ENCODE peak calls at places on chromosomes 4 and X, in six cellular contexts. S is K562, Z is H1, E is HepG2, T is GM12878, I is GM12891. L is an unnamed sample.

GRCh38 chr4:24770111-24770584 is 25.2 kb upstream of the SOD3 start:
- DNase-seq in S (no peak), Z (peak; percentile 21), E (no peak), T (peak; percentile 39), I (no peak), L (no peak)

GRCh38 chrX:11504234-11504633 is 161.5 kb downstream of the ARHGAP6 start:
- DNase-seq in S (no peak), Z (no peak), E (no peak), T (no peak), I (no peak), L (no peak)

GRCh38 chr4:87009095-87009648 is 74.4 kb downstream of the AFF1 start:
- DNase-seq in S (no peak), Z (no peak), E (no peak), T (no peak), I (no peak), L (no peak)

GRCh38 chr4:52588771-52589591 is 70.1 kb downstream of the USP46 start:
- DNase-seq in S (no peak), Z (no peak), E (no peak), T (no peak), I (no peak), L (no peak)

GRCh38 chr4:4666187-4666586 is 124.3 kb upstream of the STX18 start:
- DNase-seq in S (no peak), Z (no peak), E (no peak), T (no peak), I (no peak), L (no peak)

GRCh38 chr4:124535004-124535403 is 177.5 kb downstream of the ANKRD50 start:
- DNase-seq in S (no peak), Z (no peak), E (no peak), T (no peak), I (no peak), L (no peak)

GRCh38 chrX:14922437-14922836 is 49.2 kb downstream of the MOSPD2 start:
- DNase-seq in S (no peak), Z (no peak), E (no peak), T (no peak), I (no peak), L (no peak)

GRCh38 chr4:74320559-74321118 is 12.4 kb downstream of the EPGN start:
- DNase-seq in S (peak; percentile 53), Z (peak; percentile 27), E (peak; percentile 58), T (peak; percentile 9), I (no peak), L (no peak)

GRCh38 chr4:83276299-83277040 is 8.1 kb downstream of the COQ2 start:
- DNase-seq in S (no peak), Z (no peak), E (no peak), T (no peak), I (no peak), L (no peak)

GRCh38 chr4:144787365-144788263 is 141.7 kb downstream of the HHIP start:
- DNase-seq in S (peak; percentile 23), Z (no peak), E (peak; percentile 34), T (no peak), I (no peak), L (peak; percentile 1)

GRCh38 chrX:49618574-49618973 is 19.8 kb downstream of the GAGE1 start:
- DNase-seq in S (no peak), Z (no peak), E (no peak), T (no peak), I (no peak), L (no peak)

GRCh38 chr4:76881375-76881774 is 16.6 kb downstream of the SOWAHB start:
- DNase-seq in S (no peak), Z (no peak), E (no peak), T (no peak), I (no peak), L (no peak)

GRCh38 chr4:94165256-94165655 is 42.4 kb upstream of the SMARCAD1 start:
- DNase-seq in S (no peak), Z (peak; percentile 21), E (peak; percentile 49), T (no peak), I (no peak), L (no peak)

GRCh38 chr4:55736605-55737183 is 82.9 kb upstream of the EXOC1L start:
- DNase-seq in S (peak; percentile 41), Z (no peak), E (no peak), T (no peak), I (no peak), L (no peak)

GRCh38 chrX:2538016-2538415 is 37.2 kb upstream of the DHRSX start:
- DNase-seq in S (no peak), Z (no peak), E (no peak), T (no peak), I (no peak), L (no peak)

GRCh38 chr4:38591617-38592337 is 72.2 kb upstream of the KLF3 start:
- DNase-seq in S (no peak), Z (no peak), E (no peak), T (no peak), I (no peak), L (no peak)
- TF ChIP-seq POLR2AphosphoS5 in S (no peak), Z (no peak), E (no peak), T (no peak), I (no peak), L (no peak)

GRCh38 chr4:57103051-57103450 is 7.1 kb downstream of the IGFBP7 start:
- DNase-seq in S (no peak), Z (no peak), E (no peak), T (no peak), I (no peak), L (no peak)
- TF ChIP-seq POLR2A in S (no peak), Z (no peak), E (no peak), T (no peak), I (no peak), L (no peak)

DNA sequence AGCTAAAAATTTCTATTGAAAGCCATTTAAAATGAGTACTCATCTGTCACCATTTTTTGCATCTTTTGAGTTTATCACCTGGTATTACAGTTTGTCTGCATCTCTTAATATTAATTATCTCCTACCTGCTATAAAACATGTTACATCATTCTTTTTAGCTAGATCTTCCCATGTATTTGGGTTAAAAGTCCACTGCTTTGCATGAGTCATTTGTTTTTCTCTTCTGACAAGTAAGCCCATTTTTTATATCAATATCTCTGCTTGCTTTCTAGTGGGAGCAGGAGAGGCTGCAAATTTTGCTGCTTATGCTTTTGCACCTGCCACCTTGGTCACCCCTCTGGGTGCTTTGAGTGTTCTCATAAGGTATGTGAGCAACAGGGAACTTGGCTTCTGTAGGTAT is 16.1 kb downstream of the NIPAL1 start:
- DNase-seq in S (no peak), Z (no peak), E (peak; percentile 14), T (no peak), I (no peak), L (no peak)
- TF ChIP-seq TAF1 in S (no peak), Z (no peak), E (no peak), T (no peak), I (no peak), L (no peak)

DNA sequence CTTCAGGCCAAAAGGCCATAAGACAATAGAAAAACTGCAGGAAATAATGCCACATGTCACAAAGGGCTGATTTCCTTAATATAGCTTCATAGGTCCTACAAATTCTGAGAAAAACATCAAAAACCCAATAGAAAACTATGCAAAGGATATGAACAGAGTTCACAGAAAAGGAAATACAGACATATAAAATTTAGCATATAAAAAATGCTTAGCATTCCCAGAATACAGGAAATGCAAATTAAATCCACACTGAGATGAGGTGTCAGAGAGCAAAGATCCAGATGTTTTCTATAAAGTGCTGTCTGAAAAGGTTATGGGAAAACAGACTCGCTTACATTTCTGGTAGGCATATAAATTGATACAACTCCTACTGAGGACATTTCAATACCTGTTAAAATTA is 33.8 kb downstream of the TXK start:
- DNase-seq in S (no peak), Z (no peak), E (no peak), T (no peak), I (no peak), L (no peak)
- TF ChIP-seq POLR2AphosphoS5 in S (no peak), Z (no peak), E (no peak), T (no peak), I (no peak), L (no peak)

DNA sequence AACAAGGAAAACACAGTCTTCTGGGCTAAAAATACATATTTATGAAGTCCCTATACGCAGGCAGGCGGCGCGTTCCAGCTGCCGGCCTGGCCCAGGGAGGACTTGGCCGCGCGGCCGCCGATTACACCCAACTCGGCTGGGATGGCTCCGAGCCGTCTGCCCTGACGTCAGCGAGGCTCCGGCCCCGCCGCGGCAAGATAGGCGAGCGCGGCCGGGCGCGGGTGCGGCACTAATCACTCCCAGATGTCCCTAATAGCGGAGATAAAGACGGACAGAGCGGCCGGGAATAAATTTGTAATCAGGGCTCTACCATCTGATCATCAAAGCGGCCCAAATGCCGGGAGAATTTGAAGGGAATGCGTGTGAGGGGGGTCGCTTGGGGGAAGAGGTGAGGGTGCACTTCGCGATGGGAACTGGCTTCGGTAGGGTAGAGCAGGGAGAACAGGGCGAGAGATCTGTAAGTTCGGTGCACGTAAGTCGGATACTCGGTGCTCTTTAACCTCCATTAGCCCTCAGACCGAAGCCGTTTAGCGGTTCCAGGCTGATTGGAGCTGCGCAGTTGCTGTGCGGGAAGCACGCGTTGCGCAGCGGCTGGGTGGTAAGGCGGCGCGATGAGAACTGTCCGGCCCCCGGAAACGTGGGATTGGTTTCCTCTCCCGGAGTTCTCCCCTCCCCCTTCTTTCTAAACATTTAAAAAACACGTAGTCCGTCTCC is 7.7 kb downstream of the HAND2 start:
- DNase-seq in S (peak; percentile 65), Z (no peak), E (no peak), T (no peak), I (no peak), L (no peak)
- TF ChIP-seq POLR2A in S (peak; percentile 32), Z (no peak), E (no peak), T (no peak), I (no peak), L (no peak)

DNA sequence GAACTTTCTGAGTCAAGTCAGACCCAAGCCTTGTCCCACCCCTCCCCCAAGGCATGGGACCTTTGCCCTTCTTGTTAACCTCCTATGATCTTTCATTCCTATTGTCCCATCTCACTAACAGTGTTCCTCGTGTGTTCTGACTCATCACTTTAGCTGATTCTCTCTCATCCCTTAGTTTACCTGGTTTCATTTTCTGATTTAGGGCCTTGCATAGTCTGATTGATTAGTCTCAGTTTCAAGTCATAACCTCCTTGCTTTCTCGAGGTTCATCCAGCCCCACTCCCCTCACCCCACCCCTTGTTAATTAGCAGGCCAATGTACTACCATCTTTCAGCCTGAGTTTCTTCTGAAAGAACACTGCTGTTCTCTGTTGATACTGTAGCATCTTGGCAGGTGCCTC is 517.4 kb downstream of the RPA4 start:
- DNase-seq in S (no peak), Z (no peak), E (peak; percentile 1), T (peak; percentile 68), I (no peak), L (no peak)
- TF ChIP-seq TAF1 in S (no peak), Z (no peak), E (no peak), T (no peak), I (no peak), L (no peak)

DNA sequence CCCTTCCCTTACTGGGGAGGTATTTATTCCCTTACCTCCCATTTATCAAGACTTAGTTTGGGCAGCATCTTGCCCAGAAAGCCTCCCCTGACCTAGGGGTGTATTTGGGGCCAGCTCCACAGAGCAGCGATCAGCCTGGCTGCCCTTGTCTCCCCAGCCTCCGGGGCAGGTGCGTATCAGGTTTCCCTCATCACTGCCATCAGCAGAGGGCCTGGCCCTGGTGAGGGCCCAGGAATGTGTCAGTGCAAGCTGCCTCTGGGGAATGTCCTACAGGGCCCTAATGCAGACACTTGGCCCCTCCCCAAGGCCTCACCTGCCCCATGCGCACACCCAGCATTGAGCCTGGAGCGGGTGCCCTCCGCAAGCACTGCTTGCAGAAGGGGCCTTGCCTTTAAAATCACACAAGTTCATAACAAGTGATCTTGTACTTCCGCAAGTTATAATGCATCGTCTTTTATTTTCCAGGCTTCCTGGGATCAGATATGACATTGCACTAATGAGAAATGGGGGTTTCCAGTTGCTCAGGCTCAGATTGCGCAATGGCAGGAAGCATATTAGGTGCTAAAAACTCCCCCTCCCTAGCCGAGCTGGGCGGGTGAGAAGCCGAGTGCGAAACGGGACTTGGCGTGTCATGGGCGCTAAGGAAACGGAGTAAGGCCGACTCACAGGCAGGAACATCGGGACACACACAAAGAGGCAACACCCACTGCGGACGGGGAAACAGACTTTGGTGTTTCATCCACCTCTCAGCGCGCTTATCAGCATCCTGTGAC is 25.4 kb upstream of the AFAP1 start:
- DNase-seq in S (no peak), Z (no peak), E (no peak), T (no peak), I (no peak), L (no peak)
- TF ChIP-seq POLR2AphosphoS5 in S (no peak), Z (no peak), E (no peak), T (no peak), I (no peak), L (no peak)